ENCODE peak calls at places on chromosomes 16 and 17, in six cellular contexts. A is A172, Z is keratinocyte, P is H54, S is dorsolateral prefrontal cortex, E is upper lobe of right lung. Y is an unnamed sample.

GRCh38 chr17:78903101-78903779 is at the start of gene CEP295NL:
- DNase-seq in E (no peak), A (peak), Z (no peak), P (no peak), S (no peak), Y (no peak)

GRCh38 chr17:17750881-17751280 is 69.6 kb downstream of the RAI1 start:
- DNase-seq in S (no peak), A (no peak), P (no peak), E (no peak), Z (no peak), Y (no peak)

GRCh38 chr16:27169511-27170071 is 33.7 kb upstream of the KDM8 start:
- DNase-seq in A (peak), E (no peak), S (peak), Z (peak), P (peak), Y (peak)

GRCh38 chr17:28497931-28498330 is 8.2 kb upstream of the FOXN1 start:
- DNase-seq in P (no peak), E (no peak), A (no peak), Z (no peak), S (no peak), Y (no peak)

GRCh38 chr17:57311281-57312216 is 55.2 kb downstream of the MSI2 start:
- DNase-seq in S (no peak), A (no peak), P (no peak), E (no peak), Z (no peak), Y (no peak)

GRCh38 chr17:28485049-28485448 is 11.6 kb downstream of the SLC13A2 start:
- DNase-seq in Z (no peak), E (no peak), A (no peak), P (no peak), S (no peak), Y (no peak)

GRCh38 chr17:65557349-65558310 is 3.8 kb downstream of the AXIN2 start:
- DNase-seq in S (no peak), E (no peak), P (no peak), A (peak), Z (no peak), Y (peak)

GRCh38 chr17:58328195-58329034 is at the start of gene TSPOAP1:
- DNase-seq in E (peak), Z (no peak), S (peak), A (no peak), P (no peak), Y (no peak)

GRCh38 chr17:31533546-31534155 is 142.2 kb downstream of the RAB11FIP4 start:
- DNase-seq in P (peak), Z (peak), E (no peak), S (no peak), A (peak), Y (peak)

GRCh38 chr16:6827931-6828330 is 504.7 kb upstream of the RBFOX1 start:
- DNase-seq in A (no peak), E (no peak), Z (no peak), P (no peak), S (no peak), Y (peak)

GRCh38 chr16:10862432-10862831 is 14.6 kb upstream of the CIITA start:
- DNase-seq in A (peak), Z (peak), S (no peak), E (peak), P (peak), Y (no peak)

GRCh38 chr17:82257473-82257872 is 16.0 kb downstream of the CSNK1D start:
- DNase-seq in A (no peak), S (peak), P (no peak), E (no peak), Z (no peak), Y (peak)

Y was measured in Caki2.